ENCODE peak calls at places on chromosomes 4 and X, in six cellular contexts. U, W, O, G, L and D are unnamed samples.

GRCh38 chr4:41865306-41865980 is 69.8 kb upstream of the TMEM33 start:
- DNase-seq in O (no peak), U (no peak), G (no peak), L (peak; percentile 55), W (no peak), D (no peak)

GRCh38 chr4:142405021-142405991 is 440.8 kb downstream of the INPP4B start:
- DNase-seq in G (no peak), O (peak; percentile 57), U (no peak), W (no peak), L (no peak), D (peak; percentile 95)

GRCh38 chrX:122422547-122422946 is 761.5 kb upstream of the GRIA3 start:
- DNase-seq in W (no peak), U (no peak), L (no peak), O (no peak), G (no peak), D (no peak)

GRCh38 chr4:72604324-72604723 is 35.3 kb upstream of the ADAMTS3 start:
- DNase-seq in L (no peak), W (no peak), O (no peak), G (no peak), U (no peak), D (no peak)

GRCh38 chrX:71493111-71493613 is 39.7 kb upstream of the OGT start:
- DNase-seq in W (peak; percentile 6), U (no peak), O (no peak), L (no peak), G (no peak), D (peak; percentile 17)

GRCh38 chr4:122958505-122958904 is 36.1 kb upstream of the NUDT6 start:
- DNase-seq in G (no peak), W (no peak), O (no peak), L (no peak), U (no peak), D (no peak)

GRCh38 chr4:151099976-151100417 is 569 bp downstream of the RPS3A start:
- DNase-seq in L (no peak), W (no peak), U (peak; percentile 37), G (no peak), O (no peak), D (no peak)

GRCh38 chr4:3637326-3638016 is 105.2 kb upstream of the LRPAP1 start:
- DNase-seq in W (no peak), U (no peak), L (no peak), G (no peak), O (no peak), D (no peak)

GRCh38 chr4:24473309-24473721 is 111.0 kb downstream of the DHX15 start:
- DNase-seq in W (no peak), G (no peak), L (peak; percentile 63), U (peak; percentile 25), O (no peak), D (peak; percentile 47)

DNA sequence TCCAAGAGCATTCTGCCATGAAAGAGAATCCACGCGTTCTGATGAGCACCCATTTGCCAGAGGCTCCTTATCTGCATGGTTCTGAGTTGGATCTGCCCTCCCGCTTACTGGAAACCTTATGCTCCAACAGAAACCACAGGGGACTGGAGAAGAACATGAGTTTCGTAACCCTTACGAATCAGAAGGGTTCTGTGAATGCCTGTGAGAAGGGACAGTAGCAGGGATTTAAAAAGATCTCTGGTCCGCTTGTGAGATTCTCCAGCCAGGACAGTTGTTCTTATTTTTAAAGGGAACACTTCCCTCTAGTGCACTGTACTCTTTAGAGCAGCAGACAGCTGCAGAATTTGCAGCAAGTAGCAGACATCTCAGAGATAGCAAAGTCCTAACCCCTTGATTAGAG is 22.5 kb upstream of the CENPU start:
- DNase-seq in U (no peak), G (no peak), L (no peak), O (no peak), W (no peak), D (no peak)
- TF ChIP-seq CTCF in U (no peak), G (no peak), L (no peak), O (no peak), W (no peak), D (no peak)

DNA sequence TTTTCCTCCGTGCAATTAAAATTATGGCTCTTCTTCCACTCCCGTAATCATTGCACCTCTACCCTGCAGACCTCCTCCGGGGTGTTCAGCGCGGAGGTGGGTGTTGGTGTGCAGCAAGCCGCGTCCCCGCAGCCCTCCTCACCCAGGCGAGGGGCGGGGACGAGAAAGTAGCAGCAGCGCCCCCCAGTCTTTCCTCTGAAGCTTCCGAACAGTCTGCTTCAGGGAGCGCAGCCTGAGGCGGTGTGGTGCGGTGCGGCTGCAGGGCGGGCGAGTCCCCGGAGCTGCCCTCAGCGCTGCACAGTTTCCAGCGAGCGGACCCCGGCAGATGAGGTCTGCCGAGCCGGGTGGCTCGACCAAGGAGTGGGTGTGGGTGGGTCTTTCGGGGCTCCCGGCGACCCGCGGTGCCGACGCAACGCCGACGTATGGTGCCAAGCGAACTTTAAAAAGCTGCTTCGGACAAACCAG is at the start of gene FRAS1:
- DNase-seq in O (no peak), U (peak; percentile 73), G (no peak), W (peak; percentile 62), L (peak; percentile 76), D (no peak)
- TF ChIP-seq GABPA in O (no peak), U (no peak), G (no peak), W (no peak), L (no peak), D (no peak)

GRCh38 chr4:78184584-78184983 is 127.5 kb downstream of the FRAS1 start:
- DNase-seq in W (no peak), L (no peak), G (no peak), U (no peak), O (no peak), D (no peak)

GRCh38 chr4:78185117-78185516 is 128.0 kb downstream of the FRAS1 start:
- DNase-seq in L (no peak), G (no peak), W (no peak), O (no peak), U (no peak), D (no peak)

GRCh38 chr4:78174931-78175330 is 117.8 kb downstream of the FRAS1 start:
- DNase-seq in G (no peak), U (no peak), O (no peak), L (no peak), W (no peak), D (no peak)

DNA sequence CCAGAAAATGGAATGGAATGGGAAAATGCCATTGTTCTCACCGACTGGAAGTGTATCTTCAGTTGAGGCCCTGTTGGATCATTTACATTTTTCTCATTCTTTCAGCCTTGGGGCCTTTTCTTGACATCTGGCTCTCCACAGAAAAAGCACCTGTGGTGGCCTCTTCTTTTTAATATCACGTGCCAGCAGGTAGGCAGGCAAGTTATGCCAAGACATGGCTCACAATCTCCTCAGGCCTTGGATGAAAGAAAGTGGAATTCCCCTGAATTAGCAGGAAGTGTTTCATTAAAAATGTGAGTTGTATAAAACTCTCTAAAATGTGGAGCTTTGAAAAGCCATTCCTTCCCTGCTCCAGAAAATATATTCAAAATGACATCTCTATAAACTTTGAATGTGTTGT is 122.1 kb downstream of the FRAS1 start:
- DNase-seq in U (no peak), L (no peak), O (no peak), G (no peak), W (no peak), D (no peak)
- TF ChIP-seq CTCF in U (no peak), L (no peak), O (no peak), G (no peak), W (no peak), D (no peak)

DNA sequence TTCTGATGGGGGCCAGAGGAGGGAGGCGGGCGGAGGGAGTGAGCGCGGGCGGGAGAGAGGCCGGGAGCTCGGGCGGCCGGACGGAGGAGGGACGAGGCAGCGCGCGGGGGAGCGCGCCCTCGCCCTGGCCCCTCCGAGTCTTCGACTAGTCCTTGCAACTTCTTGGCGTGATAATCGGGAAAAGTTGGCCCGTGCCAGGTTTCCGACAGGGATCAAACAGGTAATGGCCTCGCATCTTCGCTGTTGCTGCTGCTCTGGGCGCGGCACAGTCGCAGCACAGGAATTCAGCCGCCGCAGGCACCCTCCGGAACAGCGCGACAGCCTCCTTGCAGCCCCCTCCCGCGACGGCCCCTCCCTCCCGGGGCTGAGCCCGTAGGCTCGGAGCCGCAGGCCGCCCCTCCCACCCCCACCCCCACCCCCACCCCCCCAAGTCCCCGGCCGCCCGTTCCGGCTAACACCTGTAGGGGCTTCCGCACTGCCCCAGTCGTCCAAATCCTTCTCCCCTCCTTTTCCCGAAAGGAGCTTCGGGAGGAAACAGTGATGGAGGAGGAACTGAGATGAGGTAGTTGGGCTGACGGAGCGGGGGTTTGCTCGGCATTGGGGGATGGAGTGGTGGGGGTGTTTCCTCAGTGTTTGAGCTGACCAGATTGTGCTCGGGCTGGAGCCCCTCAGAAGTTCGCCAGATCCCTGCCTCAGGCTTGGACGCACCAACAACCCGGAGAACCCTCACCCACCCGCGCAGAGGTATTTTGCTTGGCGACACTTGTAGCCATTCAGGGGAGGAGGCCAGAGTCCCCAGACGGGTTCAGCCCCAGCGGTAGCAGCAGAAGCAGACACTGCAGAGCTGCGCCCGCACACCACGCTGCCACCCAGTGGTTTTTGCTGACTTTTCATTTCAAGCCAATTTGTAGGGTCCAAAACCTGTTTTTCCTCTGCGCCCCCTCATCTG is at the start of gene FGF13:
- DNase-seq in U (peak; percentile 35), G (no peak), W (peak; percentile 0), O (no peak), L (peak; percentile 60), D (no peak)
- TF ChIP-seq GABPA in U (no peak), G (no peak), W (no peak), O (no peak), L (no peak), D (no peak)

GRCh38 chrX:13923845-13924244 is 105.8 kb downstream of the GEMIN8 start:
- DNase-seq in L (no peak), U (no peak), W (no peak), G (no peak), O (no peak), D (no peak)
- TF ChIP-seq CTCF in L (no peak), U (no peak), W (no peak), G (no peak), O (no peak), D (no peak)